ENCODE peak calls at places on chromosome 1, in nine cellular contexts. J is progenitor cell of endocrine pancreas, X is AG10803, W is right atrium auricular region, P is astrocyte of the spinal cord, T is dorsolateral prefrontal cortex, Z is right lobe of liver, F is cardiac fibroblast, C is foreskin fibroblast. S is an unnamed sample.

GRCh38 chr1:2392686-2393085 is 1.0 kb downstream of the RER1 start:
- DNase-seq in Z (no peak), W (no peak), X (no peak), F (no peak), T (no peak), J (no peak), P (no peak), C (no peak), S (no peak)

GRCh38 chr1:46474580-46474979 is 15.1 kb upstream of the DMBX1 start:
- DNase-seq in J (no peak), W (no peak), T (no peak), C (no peak), F (no peak), Z (no peak), X (no peak), P (no peak), S (no peak)

GRCh38 chr1:47818682-47819502 is 178.3 kb downstream of the TRABD2B start:
- DNase-seq in C (no peak), J (no peak), X (no peak), T (no peak), W (no peak), F (peak; percentile 1), Z (no peak), P (peak; percentile 33), S (no peak)

GRCh38 chr1:23548704-23549143 is 10.6 kb downstream of the ID3 start:
- DNase-seq in T (no peak), Z (no peak), P (no peak), C (peak; percentile 78), W (peak; percentile 85), J (no peak), F (peak; percentile 61), X (peak; percentile 71), S (no peak)

GRCh38 chr1:115332813-115333608 is 5.0 kb downstream of the NGF start:
- DNase-seq in P (peak; percentile 58), T (no peak), J (no peak), C (peak; percentile 54), X (peak; percentile 98), F (peak; percentile 91), W (peak; percentile 77), Z (no peak), S (no peak)

GRCh38 chr1:79295967-79296366 is 289.4 kb upstream of the ADGRL4 start:
- DNase-seq in Z (no peak), F (peak; percentile 52), J (no peak), W (no peak), C (peak; percentile 18), P (no peak), T (no peak), X (peak; percentile 33), S (no peak)

GRCh38 chr1:203148127-203148526 is 20.6 kb downstream of the ADORA1 start:
- DNase-seq in Z (no peak), X (no peak), W (no peak), J (no peak), C (no peak), F (no peak), T (no peak), P (no peak), S (no peak)

GRCh38 chr1:184622136-184622823 is 132.4 kb downstream of the EDEM3 start:
- DNase-seq in Z (peak; percentile 60), C (peak; percentile 95), J (no peak), P (peak; percentile 95), T (peak; percentile 59), F (peak; percentile 89), X (peak; percentile 94), W (peak; percentile 91), S (no peak)

GRCh38 chr1:204615881-204616280 is 69.7 kb downstream of the LRRN2 start:
- DNase-seq in Z (no peak), C (no peak), P (no peak), T (no peak), F (no peak), J (no peak), W (no peak), X (no peak), S (no peak)

GRCh38 chr1:9280015-9280860 is 12.5 kb upstream of the SPSB1 start:
- DNase-seq in F (peak; percentile 93), W (peak; percentile 88), X (peak; percentile 95), T (peak; percentile 84), C (peak; percentile 97), J (no peak), P (peak; percentile 93), Z (no peak), S (no peak)

GRCh38 chr1:151960780-151961513 is 32.7 kb downstream of the S100A10 start:
- DNase-seq in F (no peak), J (no peak), Z (no peak), T (no peak), C (no peak), P (no peak), W (no peak), X (no peak), S (no peak)

GRCh38 chr1:214178102-214178501 is 102.9 kb upstream of the SMYD2 start:
- DNase-seq in Z (no peak), X (no peak), C (no peak), P (no peak), F (no peak), W (no peak), T (no peak), J (no peak), S (no peak)

GRCh38 chr1:214174508-214175199 is 106.3 kb upstream of the SMYD2 start:
- DNase-seq in F (no peak), Z (no peak), J (no peak), X (no peak), T (no peak), P (no peak), W (no peak), C (no peak), S (no peak)
- TF ChIP-seq CTCF in F (no peak), Z (no peak), J (no peak), X (no peak), T (no peak), P (no peak), W (no peak), C (no peak), S (no peak)

DNA sequence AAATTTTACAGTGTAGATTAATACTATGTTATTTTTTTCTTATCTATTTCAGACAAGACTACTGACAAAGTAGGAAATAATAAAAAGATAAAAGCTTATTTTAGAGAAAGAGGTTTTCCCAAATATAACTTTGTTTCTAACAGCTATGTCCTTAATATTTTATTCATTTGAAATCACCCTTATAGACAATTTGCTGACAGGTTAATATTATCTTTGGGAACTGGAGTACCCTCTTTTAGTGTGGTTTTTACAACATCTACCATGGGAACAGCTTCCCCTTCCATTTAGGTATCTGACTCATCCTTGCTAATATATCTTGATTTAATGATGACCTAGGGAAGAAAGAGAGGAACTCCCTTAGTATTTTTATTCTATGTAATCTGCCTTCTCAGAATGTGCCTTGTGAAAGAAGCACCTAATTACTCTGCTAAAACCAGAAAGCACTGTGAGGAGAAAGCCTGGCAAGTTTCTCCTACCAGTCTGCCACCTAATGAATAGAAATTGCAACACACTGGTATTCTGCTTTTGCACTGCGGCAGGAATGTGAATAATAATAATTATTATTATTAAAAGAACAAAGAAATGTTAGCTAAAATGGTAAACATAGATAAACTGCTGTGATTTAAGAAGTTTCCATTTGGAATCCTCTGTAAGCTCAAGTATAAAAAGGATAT is 192.8 kb downstream of the PDE4B start:
- DNase-seq in C (no peak), F (no peak), X (no peak), P (no peak), T (no peak), Z (no peak), J (no peak), W (no peak), S (no peak)
- TF ChIP-seq CTCF in C (no peak), F (no peak), X (no peak), P (no peak), T (no peak), Z (no peak), J (no peak), W (no peak), S (no peak)

GRCh38 chr1:158496379-158496778 is 24.4 kb downstream of the OR10R2 start:
- DNase-seq in X (no peak), F (peak; percentile 14), Z (no peak), T (no peak), W (no peak), J (no peak), C (no peak), P (no peak), S (no peak)
- TF ChIP-seq CTCF in X (peak; percentile 12), F (no peak), Z (peak; percentile 21), T (peak; percentile 35), W (peak; percentile 36), J (peak; percentile 34), C (no peak), P (no peak), S (no peak)

DNA sequence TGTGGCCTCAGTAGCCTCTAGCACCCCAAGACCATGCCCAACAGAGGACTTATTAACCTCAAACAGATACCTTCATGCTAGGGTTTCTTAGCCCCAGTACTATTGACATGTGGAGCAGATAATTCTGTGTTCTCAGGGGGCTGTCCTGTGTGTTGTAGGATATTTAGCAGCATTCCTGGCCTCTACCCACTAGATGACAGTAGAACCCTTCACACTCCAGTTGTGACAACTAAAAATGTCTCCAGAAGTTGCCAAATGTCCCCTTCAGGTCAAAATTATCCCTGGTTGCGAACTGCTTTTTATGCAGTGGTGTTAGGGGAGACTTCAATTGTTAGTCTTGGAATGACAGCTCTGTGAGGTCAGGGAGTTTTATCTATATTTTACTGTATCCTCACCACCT is 8.1 kb downstream of the KAZN start:
- DNase-seq in T (no peak), P (no peak), F (no peak), X (no peak), J (no peak), C (no peak), W (no peak), Z (no peak), S (no peak)
- TF ChIP-seq CTCF in T (peak; percentile 36), P (peak; percentile 26), F (no peak), X (peak; percentile 36), J (peak; percentile 55), C (no peak), W (peak; percentile 8), Z (no peak), S (no peak)

GRCh38 chr1:226403522-226404034 is 4.3 kb downstream of the PARP1 start:
- DNase-seq in Z (no peak), T (no peak), C (peak; percentile 14), W (no peak), F (peak; percentile 13), X (peak; percentile 15), J (no peak), P (peak; percentile 9), S (no peak)
- TF ChIP-seq CTCF in Z (no peak), T (peak; percentile 27), C (peak; percentile 24), W (peak; percentile 26), F (peak; percentile 26), X (peak; percentile 52), J (peak; percentile 30), P (peak; percentile 51), S (no peak)

DNA sequence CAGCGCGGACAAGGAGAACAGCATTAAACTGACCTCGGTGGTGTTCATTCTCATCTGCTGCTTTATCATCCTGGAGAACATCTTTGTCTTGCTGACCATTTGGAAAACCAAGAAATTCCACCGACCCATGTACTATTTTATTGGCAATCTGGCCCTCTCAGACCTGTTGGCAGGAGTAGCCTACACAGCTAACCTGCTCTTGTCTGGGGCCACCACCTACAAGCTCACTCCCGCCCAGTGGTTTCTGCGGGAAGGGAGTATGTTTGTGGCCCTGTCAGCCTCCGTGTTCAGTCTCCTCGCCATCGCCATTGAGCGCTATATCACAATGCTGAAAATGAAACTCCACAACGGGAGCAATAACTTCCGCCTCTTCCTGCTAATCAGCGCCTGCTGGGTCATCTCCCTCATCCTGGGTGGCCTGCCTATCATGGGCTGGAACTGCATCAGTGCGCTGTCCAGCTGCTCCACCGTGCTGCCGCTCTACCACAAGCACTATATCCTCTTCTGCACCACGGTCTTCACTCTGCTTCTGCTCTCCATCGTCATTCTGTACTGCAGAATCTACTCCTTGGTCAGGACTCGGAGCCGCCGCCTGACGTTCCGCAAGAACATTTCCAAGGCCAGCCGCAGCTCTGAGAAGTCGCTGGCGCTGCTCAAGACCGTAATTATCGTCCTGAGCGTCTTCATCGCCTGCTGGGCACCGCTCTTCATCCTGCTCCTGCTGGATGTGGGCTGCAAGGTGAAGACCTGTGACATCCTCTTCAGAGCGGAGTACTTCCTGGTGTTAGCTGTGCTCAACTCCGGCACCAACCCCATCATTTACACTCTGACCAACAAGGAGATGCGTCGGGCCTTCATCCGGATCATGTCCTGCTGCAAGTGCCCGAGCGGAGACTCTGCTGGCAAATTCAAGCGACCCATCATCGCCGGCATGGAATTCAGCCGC is 2.5 kb downstream of the S1PR1 start:
- DNase-seq in F (no peak), J (no peak), W (no peak), C (no peak), X (no peak), Z (no peak), P (no peak), T (no peak), S (peak; percentile 60)
- TF ChIP-seq CTCF in F (no peak), J (no peak), W (peak; percentile 31), C (no peak), X (no peak), Z (no peak), P (no peak), T (no peak), S (peak; percentile 37)

S was measured in natural killer cell.